ENCODE peak calls at places on chromosome 16, in four cellular contexts. I, S, A and F are unnamed samples.

GRCh38 chr16:87304951-87305350 is 12.2 kb downstream of the C16orf95 start:
- DNase-seq in A (no peak), S (no peak), I (no peak), F (no peak)

GRCh38 chr16:74249281-74249680 is 47.3 kb upstream of the PSMD7 start:
- DNase-seq in A (no peak), I (no peak), S (no peak), F (no peak)

GRCh38 chr16:70725912-70726828 is 40.3 kb upstream of the MTSS2 start:
- DNase-seq in A (no peak), S (no peak), I (peak; percentile 94), F (no peak)

GRCh38 chr16:78778724-78779004 is 679.2 kb downstream of the WWOX start:
- DNase-seq in S (no peak), I (no peak), A (no peak), F (no peak)

GRCh38 chr16:29926675-29927522 is 873 bp upstream of the KCTD13 start:
- DNase-seq in S (no peak), A (peak; percentile 45), I (peak; percentile 59), F (peak; percentile 18)

GRCh38 chr16:74731853-74732477 is 31.3 kb upstream of the MLKL start:
- DNase-seq in S (no peak), A (no peak), I (no peak), F (no peak)

GRCh38 chr16:46689492-46690280 is at the start of gene ORC6:
- DNase-seq in I (peak; percentile 100), S (peak; percentile 97), A (peak; percentile 97), F (peak; percentile 64)

GRCh38 chr16:65225488-65225887 is 103.6 kb upstream of the CDH11 start:
- DNase-seq in A (no peak), S (no peak), I (no peak), F (no peak)

GRCh38 chr16:56792960-56793359 is 63.0 kb downstream of the NUP93 start:
- DNase-seq in S (no peak), I (no peak), A (no peak), F (no peak)

GRCh38 chr16:12754824-12755543 is 48.7 kb downstream of the CPPED1 start:
- DNase-seq in S (no peak), A (no peak), I (no peak), F (no peak)

GRCh38 chr16:11056090-11056988 is 112.0 kb downstream of the CLEC16A start:
- DNase-seq in A (no peak), I (no peak), S (no peak), F (peak; percentile 44)

GRCh38 chr16:89729863-89730574 is 8.7 kb downstream of the ZNF276 start:
- DNase-seq in I (no peak), A (no peak), S (no peak), F (no peak)

GRCh38 chr16:84833142-84833495 is 13.3 kb downstream of the CRISPLD2 start:
- DNase-seq in A (no peak), S (no peak), I (no peak), F (no peak)

GRCh38 chr16:82452002-82452741 is 174.6 kb upstream of the CDH13 start:
- DNase-seq in I (no peak), A (no peak), S (no peak), F (no peak)

GRCh38 chr16:26521626-26522025 is 545.1 kb upstream of the C16orf82 start:
- DNase-seq in I (no peak), A (no peak), S (no peak), F (no peak)

GRCh38 chr16:85610059-85610445 is 3.1 kb upstream of the GSE1 start:
- DNase-seq in I (peak; percentile 63), S (no peak), A (no peak), F (no peak)

GRCh38 chr16:62929593-62929992 is 893.4 kb upstream of the CDH8 start:
- DNase-seq in I (no peak), S (no peak), A (no peak), F (no peak)

DNA sequence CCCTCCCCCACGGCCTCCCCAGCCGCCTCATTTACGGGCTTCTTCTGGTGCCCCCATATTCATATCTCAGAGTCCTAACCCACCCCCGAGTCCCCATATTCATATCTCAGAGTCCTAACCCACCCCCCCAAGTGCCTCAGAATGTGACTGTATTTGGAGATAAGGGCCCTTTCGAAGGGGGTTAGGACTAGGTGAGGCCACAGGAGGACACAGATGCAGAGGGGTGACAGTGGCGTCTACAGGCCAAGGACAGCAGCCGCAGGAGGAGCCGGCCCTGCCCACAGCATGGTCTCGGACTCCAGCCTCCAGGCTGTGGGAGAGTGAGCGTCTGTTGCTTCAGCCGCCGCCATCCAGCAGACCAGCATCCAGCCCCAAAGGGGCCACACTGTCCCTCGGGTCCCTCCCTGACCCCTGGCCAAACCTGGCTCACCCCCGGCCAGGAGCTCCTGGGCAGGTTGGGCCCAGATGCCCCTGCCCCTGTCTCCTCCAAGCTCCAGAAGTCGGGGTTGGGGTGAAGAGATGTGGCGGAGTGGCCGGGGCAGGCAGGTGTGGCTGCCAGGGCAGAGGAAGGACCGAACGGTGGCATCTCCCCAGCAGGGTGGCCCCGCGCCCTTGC is 25.5 kb downstream of the CACNA1H start:
- DNase-seq in A (no peak), I (no peak), S (no peak), F (no peak)
- H3K27me3 ChIP-seq in A (no peaks in the 10 kb centered on the region), I (no peaks in the 10 kb centered on the region), S (no peaks in the 10 kb centered on the region), F (no peaks in the 10 kb centered on the region)

GRCh38 chr16:67170948-67171649 is 761 bp downstream of the NOL3 start:
- DNase-seq in A (no peak), I (peak; percentile 44), S (no peak), F (no peak)

GRCh38 chr16:67167588-67167987 is 2.8 kb upstream of the NOL3 start:
- DNase-seq in I (peak; percentile 55), S (no peak), A (peak; percentile 22), F (no peak)

GRCh38 chr16:67170168-67170947 is at the start of gene NOL3:
- DNase-seq in I (peak; percentile 95), S (peak; percentile 73), A (peak; percentile 92), F (peak; percentile 59)

GRCh38 chr16:67169011-67169451 is 1.3 kb upstream of the NOL3 start:
- DNase-seq in I (no peak), S (no peak), A (peak; percentile 24), F (no peak)

GRCh38 chr16:67169642-67170167 is 633 bp upstream of the NOL3 start:
- DNase-seq in I (peak; percentile 82), A (peak; percentile 66), S (no peak), F (no peak)
- H3K27me3 ChIP-seq in I (no peaks in the 10 kb centered on the region), A (no peaks in the 10 kb centered on the region), S (no peaks in the 10 kb centered on the region), F (peaks cover 13% of the 10 kb centered on the region)

GRCh38 chr16:31077024-31077423 is 2.8 kb downstream of the ZNF646 start:
- DNase-seq in I (peak; percentile 42), S (no peak), A (no peak), F (no peak)

GRCh38 chr16:31077592-31078199 is 3.5 kb downstream of the ZNF646 start:
- DNase-seq in A (no peak), S (no peak), I (peak; percentile 35), F (no peak)

GRCh38 chr16:31074073-31074813 is at the start of the genes ZNF646 and ZNF668:
- DNase-seq in A (peak; percentile 97), S (peak; percentile 96), I (peak; percentile 99), F (peak; percentile 97)

GRCh38 chr16:31074814-31075183 is 577 bp downstream of the ZNF646 start:
- DNase-seq in A (no peak), S (no peak), I (no peak), F (no peak)

DNA sequence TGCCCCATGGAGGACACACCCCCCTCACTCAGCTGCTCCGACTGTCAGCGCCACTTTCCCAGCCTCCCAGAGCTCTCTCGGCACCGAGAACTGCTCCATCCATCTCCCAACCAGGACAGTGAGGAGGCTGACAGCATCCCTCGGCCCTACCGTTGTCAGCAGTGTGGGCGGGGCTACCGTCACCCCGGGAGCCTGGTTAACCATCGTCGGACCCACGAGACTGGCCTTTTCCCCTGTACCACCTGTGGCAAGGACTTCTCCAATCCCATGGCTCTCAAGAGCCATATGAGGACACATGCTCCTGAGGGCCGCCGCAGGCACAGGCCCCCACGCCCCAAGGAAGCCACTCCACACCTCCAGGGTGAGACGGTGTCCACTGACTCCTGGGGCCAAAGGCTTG is 2.1 kb downstream of the ZNF646 start:
- DNase-seq in S (no peak), A (peak; percentile 23), I (peak; percentile 54), F (no peak)
- H3K27me3 ChIP-seq in S (no peaks in the 10 kb centered on the region), A (no peaks in the 10 kb centered on the region), I (no peaks in the 10 kb centered on the region), F (no peaks in the 10 kb centered on the region)

DNA sequence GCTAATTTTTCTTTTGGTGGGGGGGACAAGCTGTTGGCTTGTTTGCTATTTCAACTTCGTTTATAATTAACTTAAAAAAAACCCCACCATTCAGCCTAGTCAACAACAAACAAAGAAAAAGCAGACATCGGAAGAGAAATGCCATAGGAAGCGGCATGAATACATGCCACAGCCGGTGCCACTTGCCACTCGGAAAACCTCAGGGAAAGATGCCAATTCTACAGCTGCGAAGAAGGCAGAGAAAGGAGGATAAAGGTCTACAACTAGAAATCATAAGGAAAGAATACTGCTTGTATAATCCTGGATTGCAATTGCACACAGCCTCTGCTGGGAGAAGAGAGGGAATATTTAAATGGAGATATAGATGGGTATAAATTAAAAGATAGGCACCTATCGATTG is 254.5 kb upstream of the PMFBP1 start:
- DNase-seq in A (no peak), I (no peak), S (no peak), F (no peak)
- H3K27me3 ChIP-seq in A (no peaks in the 10 kb centered on the region), I (no peaks in the 10 kb centered on the region), S (no peaks in the 10 kb centered on the region), F (no peaks in the 10 kb centered on the region)